ENCODE peak calls at places on chromosome 13, in four cellular contexts. H, G, M and N are unnamed samples. For H3K36me3, the result is how much of the 10 kb centered on the place peaks cover.

GRCh38 chr13:23724196-23724970 is 154.2 kb downstream of the TNFRSF19 start:
- DNase-seq in H (no peak), G (no peak), M (no peak), N (no peak)

GRCh38 chr13:39527961-39528720 is 74.9 kb downstream of the LHFPL6 start:
- DNase-seq in H (no peak), G (no peak), M (no peak), N (peak)

GRCh38 chr13:80050252-80050651 is 290.7 kb downstream of the SPRY2 start:
- DNase-seq in H (no peak), G (no peak), M (no peak), N (peak)

GRCh38 chr13:93260591-93260990 is 34.0 kb downstream of the GPC6 start:
- DNase-seq in H (no peak), G (no peak), M (no peak), N (no peak)

GRCh38 chr13:82560889-82561288 is 1321.4 kb downstream of the SLITRK1 start:
- DNase-seq in H (no peak), G (no peak), M (no peak), N (no peak)

GRCh38 chr13:77448689-77449088 is 86.8 kb upstream of the SCEL start:
- DNase-seq in H (no peak), G (no peak), M (no peak), N (no peak)

GRCh38 chr13:94352057-94352456 is 127.4 kb downstream of the DCT start:
- DNase-seq in H (no peak), G (no peak), M (no peak), N (no peak)

GRCh38 chr13:45879666-45880065 is 28.1 kb upstream of the SIAH3 start:
- DNase-seq in H (peak), G (no peak), M (peak), N (peak)

GRCh38 chr13:28637714-28638355 is 21.1 kb upstream of the POMP start:
- DNase-seq in H (peak), G (peak), M (peak), N (peak)

GRCh38 chr13:23212621-23213020 is 31.8 kb downstream of the SGCG start:
- DNase-seq in H (no peak), G (no peak), M (no peak), N (no peak)

GRCh38 chr13:79861731-79862130 is 380.8 kb downstream of the NDFIP2 start:
- DNase-seq in H (no peak), G (no peak), M (no peak), N (no peak)

GRCh38 chr13:103046676-103047075 is 19.5 kb downstream of the SLC10A2 start:
- DNase-seq in H (no peak), G (no peak), M (no peak), N (no peak)

GRCh38 chr13:41700790-41701310 is 243.5 kb downstream of the RGCC start:
- DNase-seq in H (no peak), G (no peak), M (peak), N (peak)

GRCh38 chr13:71067164-71067815 is 799.7 kb downstream of the DACH1 start:
- DNase-seq in H (peak), G (no peak), M (no peak), N (peak)

GRCh38 chr13:32032780-32033179 is 1.2 kb downstream of the FRY start:
- DNase-seq in H (no peak), G (no peak), M (no peak), N (peak)

GRCh38 chr13:32669030-32669646 is 82.9 kb downstream of the PDS5B start:
- DNase-seq in H (peak), G (no peak), M (peak), N (peak)

GRCh38 chr13:102680842-102681725 is 13.8 kb downstream of the METTL21C start:
- DNase-seq in H (no peak), G (no peak), M (no peak), N (no peak)

DNA sequence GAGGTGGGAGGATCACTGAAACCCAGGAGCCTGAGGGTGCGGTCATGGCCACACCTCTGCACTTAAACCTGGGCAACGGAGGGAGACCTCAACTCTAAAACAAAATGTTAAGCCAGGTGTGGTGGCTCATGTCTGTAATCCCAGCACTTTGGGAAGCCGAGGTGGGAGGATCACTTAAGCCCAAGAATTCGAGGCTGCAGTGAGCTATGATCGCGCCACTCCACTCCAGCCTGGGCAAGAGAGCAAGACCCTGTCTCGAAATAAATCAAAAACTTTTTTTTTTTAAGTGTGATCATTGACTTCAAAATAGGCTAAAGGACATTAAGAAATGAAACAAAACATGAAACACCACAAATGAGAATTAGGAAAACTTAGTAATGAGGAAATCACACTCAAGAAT is 16.3 kb upstream of the ADPRHL1 start:
- DNase-seq in H (no peak), G (no peak), M (no peak), N (no peak)
- H3K36me3 ChIP-seq in H (under half), G (under half), M (under half), N (under half)

GRCh38 chr13:50277906-50278305 is 262.7 kb downstream of the KCNRG start:
- DNase-seq in H (no peak), G (no peak), M (no peak), N (no peak)

GRCh38 chr13:50274181-50274580 is 258.9 kb downstream of the KCNRG start:
- DNase-seq in H (no peak), G (no peak), M (no peak), N (no peak)

GRCh38 chr13:50275392-50276063 is 260.3 kb downstream of the KCNRG start:
- DNase-seq in H (peak), G (no peak), M (no peak), N (no peak)

GRCh38 chr13:50276550-50276949 is 261.3 kb downstream of the KCNRG start:
- DNase-seq in H (no peak), G (no peak), M (no peak), N (no peak)

GRCh38 chr13:50277127-50277526 is 261.9 kb downstream of the KCNRG start:
- DNase-seq in H (no peak), G (no peak), M (peak), N (no peak)
- TF ChIP-seq MYC in H (no peak), G (no peak), M (no peak), N (no peak)

GRCh38 chr13:75803175-75803611 is 167.1 kb downstream of the LMO7 start:
- DNase-seq in H (no peak), G (no peak), M (no peak), N (peak)
- H3K36me3 ChIP-seq in H (half or more), G (under half), M (under half), N (under half)

DNA sequence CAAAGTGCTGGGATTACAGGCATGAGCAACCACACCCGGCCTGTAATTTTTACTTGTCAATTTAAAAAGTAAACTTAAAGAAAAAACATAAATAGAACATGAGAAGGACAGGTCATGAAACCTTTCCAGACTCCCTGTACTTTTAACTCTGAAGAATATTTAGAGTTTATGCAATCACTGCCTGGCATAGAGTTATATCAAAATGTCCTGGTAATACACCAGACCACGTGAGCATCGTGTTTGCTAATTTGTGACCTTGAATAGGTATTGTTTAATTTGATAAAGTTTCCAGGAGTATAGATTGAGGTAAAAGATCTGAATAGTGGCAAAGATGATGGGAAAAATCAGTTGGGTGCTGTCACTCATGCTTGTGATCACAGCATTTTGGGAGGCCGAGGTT is 81.2 kb upstream of the RNF113B start:
- DNase-seq in H (no peak), G (no peak), M (no peak), N (no peak)
- TF ChIP-seq MYC in H (no peak), G (no peak), M (no peak), N (no peak)

DNA sequence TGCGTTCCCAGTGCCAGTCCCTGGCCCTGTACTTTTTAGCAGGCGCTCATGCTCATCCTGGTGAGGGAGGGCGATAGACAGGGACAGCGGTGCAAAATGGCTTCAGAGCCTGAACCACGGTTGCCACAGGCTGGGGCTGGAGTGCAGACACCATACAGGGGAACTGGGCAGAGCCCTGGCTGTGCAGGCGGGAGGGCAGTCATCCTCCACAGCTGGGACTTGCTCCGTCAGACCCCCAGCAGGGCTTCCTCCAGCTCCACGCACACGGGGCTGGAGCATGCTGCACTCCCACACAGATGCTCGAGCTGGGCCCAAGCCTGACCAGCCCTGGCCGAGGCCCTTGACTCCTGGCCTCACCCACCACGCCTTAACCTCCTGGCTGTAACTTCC is 23.7 kb downstream of the TFDP1 start:
- DNase-seq in H (no peak), G (no peak), M (no peak), N (no peak)
- H3K36me3 ChIP-seq in H (under half), G (under half), M (half or more), N (under half)

GRCh38 chr13:61850794-61851193 is 435.1 kb upstream of the PCDH20 start:
- DNase-seq in H (no peak), G (no peak), M (no peak), N (no peak)

GRCh38 chr13:61852116-61852515 is 436.5 kb upstream of the PCDH20 start:
- DNase-seq in H (no peak), G (no peak), M (no peak), N (no peak)
- TF ChIP-seq MYC in H (no peak), G (no peak), M (no peak), N (no peak)